ENCODE peak calls at places on chromosome 3, in ten cellular contexts. O is gastrocnemius medialis, G is H1, B is heart left ventricle, E is prostate gland, Z is sigmoid colon, R is ovary, H is right lobe of liver, N is NB4, F is body of pancreas. S is an unnamed sample.

GRCh38 chr3:182058488-182058887 is 346.8 kb downstream of the SOX2 start:
- DNase-seq in O (no peak), G (no peak), B (no peak), E (no peak), Z (no peak), R (no peak), H (no peak), N (no peak), F (no peak), S (no peak)

GRCh38 chr3:88572450-88572849 is 422.7 kb downstream of the C3orf38 start:
- DNase-seq in O (no peak), G (no peak), B (no peak), E (no peak), Z (no peak), R (no peak), H (no peak), N (no peak), F (no peak), S (no peak)

GRCh38 chr3:112747624-112748023 is 99.0 kb downstream of the CD200R1L start:
- DNase-seq in O (no peak), G (no peak), B (no peak), E (no peak), Z (no peak), R (no peak), H (no peak), N (no peak), F (no peak), S (no peak)

GRCh38 chr3:46186856-46187700 is 21.0 kb downstream of the CCR1 start:
- DNase-seq in O (no peak), G (no peak), B (no peak), E (no peak), Z (no peak), R (no peak), H (no peak), N (peak; percentile 75), F (no peak), S (no peak)

GRCh38 chr3:53795176-53795575 is 51.0 kb downstream of the CHDH start:
- DNase-seq in O (no peak), G (no peak), B (no peak), E (no peak), Z (no peak), R (no peak), H (no peak), N (no peak), F (no peak), S (no peak)

GRCh38 chr3:140403559-140403958 is 274.3 kb upstream of the TRIM42 start:
- DNase-seq in O (no peak), G (no peak), B (no peak), E (no peak), Z (no peak), R (no peak), H (no peak), N (no peak), F (no peak), S (no peak)

GRCh38 chr3:183252973-183253363 is at the start of gene B3GNT5:
- DNase-seq in O (peak; percentile 54), G (no peak), B (peak; percentile 46), E (peak; percentile 91), Z (peak; percentile 65), R (peak; percentile 56), H (no peak), N (peak; percentile 36), F (peak; percentile 90), S (peak; percentile 84)

GRCh38 chr3:35790764-35791163 is 151.4 kb downstream of the ARPP21 start:
- DNase-seq in O (no peak), G (no peak), B (no peak), E (no peak), Z (no peak), R (no peak), H (no peak), N (no peak), F (no peak), S (no peak)

GRCh38 chr3:25548836-25549235 is 115.9 kb downstream of the TOP2B start:
- DNase-seq in O (no peak), G (no peak), B (no peak), E (no peak), Z (no peak), R (no peak), H (no peak), N (no peak), F (no peak), S (no peak)

GRCh38 chr3:131018970-131019369 is 7.7 kb downstream of the ASTE1 start:
- DNase-seq in O (no peak), G (no peak), B (no peak), E (no peak), Z (no peak), R (no peak), H (no peak), N (no peak), F (no peak), S (no peak)

GRCh38 chr3:8954938-8955763 is 8.1 kb downstream of the RAD18 start:
- DNase-seq in O (no peak), G (no peak), B (no peak), E (no peak), Z (no peak), R (no peak), H (no peak), N (peak; percentile 93), F (no peak), S (no peak)

GRCh38 chr3:13600950-13601691 is 52.2 kb downstream of the FBLN2 start:
- DNase-seq in O (no peak), G (no peak), B (peak; percentile 24), E (no peak), Z (peak; percentile 24), R (peak; percentile 10), H (no peak), N (no peak), F (no peak), S (no peak)

GRCh38 chr3:73255609-73256029 is 194.2 kb downstream of the EBLN2 start:
- DNase-seq in O (no peak), G (no peak), B (no peak), E (no peak), Z (no peak), R (peak; percentile 42), H (no peak), N (peak; percentile 35), F (peak; percentile 44), S (peak; percentile 3)

GRCh38 chr3:137768361-137769320 is 4.5 kb downstream of the SOX14 start:
- DNase-seq in O (no peak), G (peak; percentile 74), B (no peak), E (no peak), Z (no peak), R (no peak), H (no peak), N (no peak), F (no peak), S (no peak)

GRCh38 chr3:137770821-137771399 is 6.8 kb downstream of the SOX14 start:
- DNase-seq in O (no peak), G (peak; percentile 78), B (no peak), E (no peak), Z (no peak), R (no peak), H (no peak), N (no peak), F (no peak), S (no peak)

GRCh38 chr3:137770066-137770805 is 6.1 kb downstream of the SOX14 start:
- DNase-seq in O (no peak), G (peak; percentile 69), B (no peak), E (no peak), Z (no peak), R (no peak), H (no peak), N (no peak), F (no peak), S (no peak)

GRCh38 chr3:137768021-137768360 is 3.9 kb downstream of the SOX14 start:
- DNase-seq in O (no peak), G (peak; percentile 76), B (no peak), E (no peak), Z (no peak), R (no peak), H (no peak), N (no peak), F (no peak), S (no peak)

GRCh38 chr3:137769321-137770065 is 5.4 kb downstream of the SOX14 start:
- DNase-seq in O (no peak), G (no peak), B (no peak), E (no peak), Z (no peak), R (no peak), H (no peak), N (no peak), F (no peak), S (no peak)
- H3K4me3 ChIP-seq in O (no peak overlapping the region), G (peak overlapping the region; percentile 19), B (peak overlapping the region; percentile 17), E (no peak overlapping the region), Z (no peak overlapping the region), R (no peak overlapping the region), H (no peak overlapping the region), N (no peak overlapping the region), F (no peak overlapping the region), S (no peak overlapping the region)

GRCh38 chr3:28348637-28349396 is at the start of the genes AZI2 and ZCWPW2:
- DNase-seq in O (peak; percentile 97), G (peak; percentile 93), B (peak; percentile 97), E (peak; percentile 96), Z (peak; percentile 98), R (peak; percentile 98), H (peak; percentile 98), N (peak; percentile 96), F (peak; percentile 98), S (peak; percentile 97)
- TF ChIP-seq POLR2A in O (peak; percentile 93), G (peak; percentile 89), B (no peak), E (peak; percentile 85), Z (peak; percentile 78), R (peak; percentile 91), H (peak; percentile 74), N (peak; percentile 64), F (peak; percentile 94), S (no peak)

GRCh38 chr3:96994995-96995394 is 180.6 kb downstream of the EPHA6 start:
- DNase-seq in O (no peak), G (no peak), B (no peak), E (no peak), Z (no peak), R (no peak), H (no peak), N (no peak), F (no peak), S (no peak)
- H3K4me3 ChIP-seq in O (no peak overlapping the region), G (no peak overlapping the region), B (no peak overlapping the region), E (no peak overlapping the region), Z (no peak overlapping the region), R (no peak overlapping the region), H (no peak overlapping the region), N (no peak overlapping the region), F (no peak overlapping the region), S (no peak overlapping the region)

GRCh38 chr3:76942096-76942495 is 97.8 kb upstream of the ROBO2 start:
- DNase-seq in O (no peak), G (no peak), B (no peak), E (no peak), Z (no peak), R (no peak), H (no peak), N (no peak), F (no peak), S (no peak)

GRCh38 chr3:76938962-76939361 is 100.9 kb upstream of the ROBO2 start:
- DNase-seq in O (no peak), G (no peak), B (no peak), E (no peak), Z (no peak), R (no peak), H (no peak), N (no peak), F (no peak), S (no peak)

GRCh38 chr3:76941376-76941775 is 98.5 kb upstream of the ROBO2 start:
- DNase-seq in O (no peak), G (no peak), B (no peak), E (no peak), Z (no peak), R (no peak), H (no peak), N (no peak), F (no peak), S (no peak)

GRCh38 chr3:76943058-76943457 is 96.8 kb upstream of the ROBO2 start:
- DNase-seq in O (no peak), G (no peak), B (no peak), E (no peak), Z (no peak), R (no peak), H (no peak), N (no peak), F (peak; percentile 40), S (no peak)

GRCh38 chr3:76940181-76940770 is 99.6 kb upstream of the ROBO2 start:
- DNase-seq in O (no peak), G (no peak), B (no peak), E (no peak), Z (no peak), R (no peak), H (no peak), N (no peak), F (no peak), S (no peak)
- TF ChIP-seq POLR2A in O (no peak), G (no peak), B (no peak), E (no peak), Z (no peak), R (no peak), H (no peak), N (no peak), F (no peak), S (no peak)

S was measured in thyroid gland.